ENCODE peak calls at places on chromosomes 4 and X, in four cellular contexts. One of them, this sample, is unnamed.

GRCh38 chr4:167021545-167022155 is 212.6 kb downstream of the SPOCK3 start:
- DNase-seq in D341Med: peak; percentile 51
- DNase-seq in nucleus accumbens: peak; percentile 59
- DNase-seq in NCI-H2029: no peak
- DNase-seq in this sample: peak; percentile 80

GRCh38 chr4:52718123-52718522 is 33.1 kb downstream of the ERVMER34-1 start:
- DNase-seq in D341Med: no peak
- DNase-seq in nucleus accumbens: no peak
- DNase-seq in NCI-H2029: no peak
- DNase-seq in this sample: no peak

GRCh38 chr4:141713771-141714445 is 77.5 kb downstream of the IL15 start:
- DNase-seq in D341Med: no peak
- DNase-seq in nucleus accumbens: peak; percentile 47
- DNase-seq in NCI-H2029: no peak
- DNase-seq in this sample: peak; percentile 35

GRCh38 chrX:149495573-149496071 is 9.5 kb downstream of the IDS start:
- DNase-seq in D341Med: no peak
- DNase-seq in nucleus accumbens: no peak
- DNase-seq in NCI-H2029: no peak
- DNase-seq in this sample: no peak

GRCh38 chrX:39508300-39508692 is 589.5 kb downstream of the BCOR start:
- DNase-seq in D341Med: no peak
- DNase-seq in nucleus accumbens: no peak
- DNase-seq in NCI-H2029: no peak
- DNase-seq in this sample: no peak

GRCh38 chr4:2934077-2934812 is 29.0 kb downstream of the NOP14 start:
- DNase-seq in D341Med: no peak
- DNase-seq in nucleus accumbens: no peak
- DNase-seq in NCI-H2029: no peak
- DNase-seq in this sample: peak; percentile 43

GRCh38 chr4:159455675-159456235 is 352.9 kb downstream of the RAPGEF2 start:
- DNase-seq in D341Med: peak; percentile 62
- DNase-seq in nucleus accumbens: no peak
- DNase-seq in NCI-H2029: peak; percentile 44
- DNase-seq in this sample: peak; percentile 61

GRCh38 chr4:145346081-145346480 is 135.6 kb upstream of the SMAD1 start:
- DNase-seq in D341Med: no peak
- DNase-seq in nucleus accumbens: no peak
- DNase-seq in NCI-H2029: no peak
- DNase-seq in this sample: no peak

This sample was measured in cardiac muscle cell.